ENCODE peak calls at places on chromosomes 16 and 17, in seven cellular contexts. J is epithelial cell of esophagus; R is CD8-positive, alpha-beta T cell; P is dorsolateral prefrontal cortex; D is GM13976; V is heart right ventricle; Q is cardiac muscle cell. G is an unnamed sample.

GRCh38 chr17:34614698-34615097 is 35.3 kb downstream of the TMEM132E start:
- DNase-seq in D (no peak), Q (no peak), V (no peak), P (no peak), R (no peak), J (no peak), G (no peak)

GRCh38 chr17:48615212-48615962 is at the start of gene HOXB8:
- DNase-seq in P (no peak), V (no peak), R (no peak), J (no peak), D (no peak), Q (no peak), G (no peak)

GRCh38 chr17:57456622-57457021 is 200.3 kb downstream of the MSI2 start:
- DNase-seq in R (no peak), P (no peak), V (no peak), Q (no peak), J (no peak), D (no peak), G (no peak)

GRCh38 chr16:55323637-55324490 is at the start of gene IRX6:
- DNase-seq in J (peak; percentile 7), D (peak; percentile 37), V (peak; percentile 68), P (no peak), Q (peak; percentile 5), R (no peak), G (no peak)

GRCh38 chr16:78506372-78507193 is 407.1 kb downstream of the WWOX start:
- DNase-seq in Q (no peak), R (no peak), P (no peak), V (no peak), J (no peak), D (no peak), G (no peak)

GRCh38 chr16:53837421-53837820 is 133.5 kb downstream of the FTO start:
- DNase-seq in P (no peak), D (no peak), R (no peak), J (no peak), V (no peak), Q (peak; percentile 47), G (no peak)

GRCh38 chr17:48715496-48716399 is 6.6 kb downstream of the PRAC1 start:
- DNase-seq in J (no peak), V (no peak), R (no peak), P (no peak), D (no peak), Q (no peak), G (no peak)

GRCh38 chr16:5615868-5616642 is 518.5 kb upstream of the EEF2KMT start:
- DNase-seq in V (peak; percentile 28), R (peak; percentile 6), J (no peak), Q (peak; percentile 4), D (peak; percentile 62), P (peak; percentile 70), G (no peak)

GRCh38 chr16:89442990-89443726 is 47.2 kb downstream of the ANKRD11 start:
- DNase-seq in J (peak; percentile 99), V (no peak), Q (peak; percentile 70), D (no peak), R (no peak), P (no peak), G (no peak)

GRCh38 chr16:51807551-51807950 is 656.5 kb upstream of the SALL1 start:
- DNase-seq in Q (no peak), D (no peak), J (peak; percentile 31), P (no peak), R (no peak), V (no peak), G (no peak)

GRCh38 chr17:57506253-57506911 is 238.7 kb downstream of the CCDC182 start:
- DNase-seq in V (no peak), P (no peak), D (no peak), J (no peak), Q (no peak), R (no peak), G (no peak)

GRCh38 chr17:75059369-75060345 is 12.6 kb downstream of the KCTD2 start:
- DNase-seq in R (no peak), P (peak; percentile 54), D (peak; percentile 47), Q (peak; percentile 75), V (no peak), J (peak; percentile 58), G (no peak)

GRCh38 chr16:10964891-10965326 is 20.5 kb downstream of the CLEC16A start:
- DNase-seq in R (peak; percentile 21), J (no peak), V (no peak), Q (no peak), P (no peak), D (peak; percentile 61), G (no peak)

GRCh38 chr16:14549789-14550153 is 80.3 kb downstream of the PARN start:
- DNase-seq in P (no peak), V (no peak), R (no peak), Q (no peak), D (no peak), J (no peak), G (no peak)

GRCh38 chr17:45345554-45346254 is 28.9 kb upstream of the MAP3K14 start:
- DNase-seq in P (no peak), V (no peak), J (no peak), R (no peak), Q (peak; percentile 95), D (no peak), G (no peak)

GRCh38 chr16:81838794-81839193 is 59.7 kb downstream of the PLCG2 start:
- DNase-seq in Q (peak; percentile 8), R (no peak), J (peak; percentile 55), V (no peak), D (peak; percentile 56), P (no peak), G (no peak)

GRCh38 chr16:57039148-57039812 is 49.9 kb downstream of the NLRC5 start:
- DNase-seq in V (no peak), Q (peak; percentile 93), P (no peak), D (peak; percentile 57), J (no peak), R (peak; percentile 24), G (no peak)

GRCh38 chr17:31537558-31537957 is 146.1 kb downstream of the RAB11FIP4 start:
- DNase-seq in R (no peak), V (no peak), D (no peak), J (no peak), Q (peak; percentile 49), P (no peak), G (no peak)

GRCh38 chr17:2271985-2272702 is 31.4 kb downstream of the SMG6 start:
- DNase-seq in P (no peak), R (no peak), Q (no peak), D (no peak), V (no peak), J (no peak), G (no peak)

GRCh38 chr17:55072910-55073309 is 104.3 kb downstream of the STXBP4 start:
- DNase-seq in J (no peak), R (no peak), P (no peak), V (no peak), D (no peak), Q (no peak), G (no peak)
- TF ChIP-seq CTCF in J (no peak), R (no peak), P (no peak), V (no peak), D (no peak), Q (no peak), G (no peak)

DNA sequence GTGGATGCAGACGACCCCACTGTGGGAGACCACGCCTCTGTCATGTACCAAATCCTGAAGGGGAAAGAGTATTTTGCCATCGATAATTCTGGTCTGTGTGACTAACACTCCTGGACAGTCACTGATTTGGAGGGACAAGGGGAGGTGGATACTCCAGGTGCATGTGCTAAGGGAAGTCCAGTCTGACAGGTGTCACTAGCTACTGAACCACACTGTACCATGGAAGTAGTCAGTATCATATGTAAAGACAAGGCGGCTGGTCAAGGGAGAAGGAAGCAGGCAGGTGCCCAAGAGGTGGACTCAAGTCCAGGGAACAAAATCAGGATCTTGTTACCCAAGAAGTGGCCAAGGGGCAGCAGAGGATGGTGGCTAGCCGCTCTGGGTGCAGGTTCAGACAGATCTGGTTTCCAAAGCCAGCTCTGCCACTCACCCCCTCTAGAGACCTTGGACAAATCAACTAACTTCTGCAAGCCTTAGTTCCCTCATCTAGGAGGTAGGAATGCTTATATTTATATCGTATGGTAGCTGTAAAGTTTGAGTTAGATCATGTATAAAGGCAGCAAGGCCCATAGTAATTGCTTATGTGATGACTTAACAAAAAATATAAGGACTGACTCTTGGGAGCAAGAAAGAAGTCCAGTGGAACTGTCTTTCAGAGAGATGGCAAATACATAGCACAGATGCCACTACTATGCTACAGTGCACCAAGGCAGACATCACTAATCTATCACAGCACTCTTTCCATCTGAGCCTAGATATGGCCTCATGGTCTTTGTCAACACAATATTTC is 22.1 kb downstream of the CDH5 start:
- DNase-seq in Q (no peak), P (no peak), D (no peak), V (no peak), R (no peak), J (no peak), G (no peak)
- TF ChIP-seq CTCF in Q (no peak), P (no peak), D (no peak), V (no peak), R (no peak), J (no peak), G (no peak)

GRCh38 chr17:17495448-17496188 is 577 bp downstream of the RASD1 start:
- DNase-seq in V (peak; percentile 41), R (no peak), D (no peak), Q (no peak), P (peak; percentile 27), J (peak; percentile 37), G (no peak)

GRCh38 chr17:17498606-17499301 is 2.6 kb upstream of the RASD1 start:
- DNase-seq in V (no peak), P (no peak), D (no peak), Q (no peak), R (no peak), J (no peak), G (no peak)

GRCh38 chr17:17497845-17498520 is 1.8 kb upstream of the RASD1 start:
- DNase-seq in P (no peak), D (no peak), J (no peak), V (no peak), R (no peak), Q (no peak), G (no peak)

GRCh38 chr17:17496189-17497064 is at the start of gene RASD1:
- DNase-seq in R (peak; percentile 69), V (peak; percentile 94), P (peak; percentile 92), J (peak; percentile 90), D (peak; percentile 97), Q (peak; percentile 92), G (peak; percentile 83)

DNA sequence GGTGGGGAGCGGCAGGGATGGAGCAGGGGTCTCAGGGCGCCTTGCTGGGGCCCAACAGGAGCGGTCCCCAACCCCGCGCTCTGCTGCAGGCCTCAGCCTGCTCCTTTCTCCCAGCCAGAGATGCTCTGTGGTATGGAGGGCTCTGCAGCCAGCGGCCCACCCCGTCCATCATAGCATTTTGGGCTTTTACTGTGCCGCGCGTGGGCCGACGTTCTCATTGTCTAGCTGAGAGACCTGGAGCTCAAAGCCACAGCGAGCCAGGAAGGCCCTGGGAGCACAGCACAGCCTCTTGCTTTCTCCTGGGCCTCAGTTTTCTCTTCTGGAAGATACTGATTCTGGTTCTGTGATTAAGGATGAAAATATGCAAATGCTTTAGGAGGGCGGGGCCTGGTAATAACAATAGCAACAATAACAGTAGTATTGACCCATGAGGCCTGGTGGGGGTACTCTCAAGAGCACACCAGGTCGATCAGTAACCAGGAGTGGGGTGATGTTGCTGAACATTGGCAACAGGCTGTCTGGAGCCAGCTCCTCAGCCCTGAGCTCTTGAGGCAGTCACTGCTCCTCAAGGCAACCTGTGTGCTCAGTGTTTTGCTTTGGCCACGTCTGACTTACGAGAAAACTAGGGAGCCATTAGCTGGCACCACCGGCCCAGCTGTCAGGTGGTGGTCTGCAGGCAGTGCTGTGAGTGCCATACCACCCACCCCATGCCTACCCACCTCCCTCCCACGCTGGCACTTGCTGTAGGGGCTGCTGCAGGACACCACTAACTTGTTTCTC is 1.1 kb upstream of the RASD1 start:
- DNase-seq in Q (no peak), D (no peak), V (no peak), R (no peak), P (no peak), J (no peak), G (no peak)
- TF ChIP-seq CTCF in Q (no peak), D (no peak), V (peak; percentile 36), R (peak; percentile 43), P (no peak), J (no peak), G (peak; percentile 42)

GRCh38 chr17:491086-492014 is 138.7 kb upstream of the RPH3AL start:
- DNase-seq in D (peak; percentile 50), Q (peak; percentile 73), P (no peak), V (peak; percentile 66), R (peak; percentile 7), J (peak; percentile 18), G (no peak)
- TF ChIP-seq CTCF in D (no peak), Q (peak; percentile 5), P (no peak), V (no peak), R (no peak), J (no peak), G (no peak)

G was measured in CD14-positive monocyte.